ENCODE peak calls at places on chromosomes 6 and 20, in seven cellular contexts. V is kidney, R is HCT116, E is mesendoderm, W is SK-N-SH, S is astrocyte, Z is PC-3. Y is an unnamed sample.

GRCh38 chr20:43915209-43916072 is 789 bp downstream of the TOX2 start:
- DNase-seq in R (no peak), W (peak; percentile 77), E (peak; percentile 54), V (no peak), S (peak; percentile 28), Z (no peak), Y (no peak)

GRCh38 chr6:33858053-33858475 is 54.3 kb upstream of the MLN start:
- DNase-seq in E (no peak), S (no peak), V (no peak), W (no peak), R (no peak), Z (no peak), Y (no peak)

GRCh38 chr6:157982580-157983438 is 1.1 kb downstream of the SYNJ2 start:
- DNase-seq in E (peak; percentile 64), R (no peak), V (no peak), W (no peak), Z (peak; percentile 66), S (peak; percentile 57), Y (no peak)

GRCh38 chr20:45432294-45432693 is 16.4 kb downstream of the PIGT start:
- DNase-seq in R (no peak), Z (no peak), S (no peak), W (no peak), V (no peak), E (no peak), Y (peak; percentile 71)

GRCh38 chr6:109381007-109381746 is 1.1 kb downstream of the CD164 start:
- DNase-seq in S (peak; percentile 33), W (peak; percentile 18), R (no peak), E (no peak), V (no peak), Z (peak; percentile 20), Y (peak; percentile 62)

GRCh38 chr6:117459447-117459944 is 23.0 kb upstream of the DCBLD1 start:
- DNase-seq in W (no peak), R (no peak), S (no peak), Z (no peak), V (no peak), E (no peak), Y (no peak)

GRCh38 chr6:9502991-9503761 is 911.7 kb downstream of the TFAP2A start:
- DNase-seq in S (peak; percentile 95), E (peak; percentile 58), Z (peak; percentile 96), V (no peak), R (no peak), W (no peak), Y (no peak)

GRCh38 chr6:26457407-26457795 is 354 bp upstream of the BTN2A1 start:
- DNase-seq in E (peak; percentile 80), S (no peak), Z (no peak), W (peak; percentile 51), R (no peak), V (no peak), Y (no peak)

GRCh38 chr20:50794846-50795634 is at the start of gene BCAS4:
- DNase-seq in W (peak; percentile 98), E (peak; percentile 90), Z (peak; percentile 95), S (peak; percentile 45), R (peak; percentile 42), V (peak; percentile 89), Y (peak; percentile 94)

GRCh38 chr6:148700047-148700712 is 46.6 kb upstream of the UST start:
- DNase-seq in E (no peak), W (no peak), V (no peak), S (no peak), R (no peak), Z (no peak), Y (no peak)

GRCh38 chr20:58399926-58400325 is 10.9 kb downstream of the VAPB start:
- DNase-seq in W (no peak), Z (no peak), R (no peak), S (no peak), V (no peak), E (no peak), Y (no peak)

GRCh38 chr6:2817778-2818443 is 23.8 kb downstream of the SERPINB1 start:
- DNase-seq in S (peak; percentile 62), Z (peak; percentile 93), V (no peak), W (no peak), E (no peak), R (no peak), Y (no peak)

GRCh38 chr6:110529907-110530306 is 53.5 kb upstream of the SLC22A16 start:
- DNase-seq in S (peak; percentile 43), E (no peak), W (no peak), Z (peak; percentile 17), V (no peak), R (no peak), Y (no peak)

GRCh38 chr6:28134015-28134414 is 7.7 kb upstream of the ZKSCAN8 start:
- DNase-seq in W (peak; percentile 18), E (peak; percentile 68), R (peak; percentile 29), Z (peak; percentile 61), S (peak; percentile 9), V (no peak), Y (peak; percentile 62)

GRCh38 chr20:45343867-45344721 is 4.1 kb downstream of the SDC4 start:
- DNase-seq in E (peak; percentile 87), Z (peak; percentile 98), S (peak; percentile 90), V (peak; percentile 86), W (no peak), R (peak; percentile 72), Y (no peak)

GRCh38 chr6:158516098-158516497 is 43.8 kb upstream of the TMEM181 start:
- DNase-seq in E (no peak), W (no peak), Z (no peak), S (no peak), V (no peak), R (no peak), Y (no peak)

GRCh38 chr6:119431799-119432198 is 82.2 kb upstream of the MAN1A1 start:
- DNase-seq in V (no peak), E (no peak), R (no peak), W (no peak), Z (no peak), S (no peak), Y (no peak)

DNA sequence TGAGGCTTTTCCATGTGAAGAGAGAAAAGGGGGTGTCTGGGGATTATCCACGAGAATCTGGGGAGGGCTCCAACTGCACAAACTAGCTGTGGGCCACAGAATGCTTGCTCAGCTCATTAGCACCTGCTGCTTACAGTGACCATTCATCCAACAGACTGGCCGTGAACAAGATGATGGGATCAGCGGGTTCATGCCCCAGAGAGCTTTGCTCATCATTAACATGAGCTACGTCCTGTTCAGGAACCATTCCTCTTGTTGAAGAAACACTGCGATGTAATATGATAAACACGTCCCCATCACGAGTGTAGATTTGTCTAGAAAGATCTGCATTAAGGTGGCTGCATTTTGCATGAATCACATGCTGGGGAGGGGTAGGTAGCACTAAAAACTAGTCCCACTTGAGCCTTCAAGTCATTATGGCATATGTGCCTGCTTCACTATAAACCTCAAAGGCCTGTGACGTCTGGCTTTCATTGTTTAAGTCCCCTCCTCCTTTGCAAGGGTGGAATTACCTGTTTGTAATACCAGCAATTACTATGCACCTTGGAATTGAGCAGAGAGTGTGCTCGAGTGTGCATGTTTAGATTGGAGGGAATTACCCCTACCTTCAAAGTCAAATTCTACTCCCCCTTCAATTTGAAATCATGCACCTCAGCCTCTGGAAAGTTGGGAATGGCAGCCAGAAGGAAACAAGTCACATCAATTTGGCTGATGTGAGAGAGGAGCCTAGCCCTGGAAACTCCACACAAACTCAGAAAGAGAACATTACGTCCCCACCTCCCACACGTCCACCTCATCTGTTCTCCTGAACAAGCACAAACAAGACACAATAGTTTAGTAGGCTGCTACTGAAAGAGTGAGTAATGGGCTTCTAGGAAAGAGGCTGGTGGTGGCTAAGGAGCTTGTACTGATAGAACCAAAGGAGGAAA is 3.7 kb downstream of the PLAGL2 start:
- DNase-seq in E (no peak), Z (no peak), W (no peak), S (no peak), R (no peak), V (no peak), Y (no peak)
- H3K9ac ChIP-seq in E (peak overlapping the region; percentile 7), Z (no peak overlapping the region), W (peak overlapping the region; percentile 82), S (peak overlapping the region; percentile 28), R (no peak overlapping the region), V (peak overlapping the region; percentile 22), Y (peak overlapping the region; percentile 96)

DNA sequence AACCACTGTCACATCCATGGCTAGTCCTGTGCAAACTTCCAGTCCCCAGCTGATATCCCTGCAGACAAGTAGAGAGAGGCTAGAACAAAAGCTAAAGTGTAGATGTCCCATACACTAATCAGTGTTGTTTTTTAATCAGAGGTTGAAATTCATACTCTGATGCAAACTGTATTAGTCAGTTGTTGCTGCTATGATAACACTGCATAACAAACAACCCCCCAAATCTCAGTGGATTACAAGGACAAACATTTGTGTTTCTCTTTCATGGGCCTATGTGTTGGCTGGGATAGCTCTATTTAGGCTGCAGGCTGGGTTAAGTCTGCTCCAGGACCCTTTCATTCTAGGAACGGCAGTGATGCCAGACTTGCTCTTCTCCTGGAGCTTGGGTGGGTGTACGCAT is 26.8 kb downstream of the BNIP5 start:
- DNase-seq in V (no peak), R (no peak), Z (no peak), W (no peak), S (no peak), E (no peak), Y (no peak)
- H3K36me3 ChIP-seq in V (peaks cover 11% of the 10 kb centered on the region), R (no peaks in the 10 kb centered on the region), Z (no peaks in the 10 kb centered on the region), W (no peaks in the 10 kb centered on the region), S (no peaks in the 10 kb centered on the region), E (no peaks in the 10 kb centered on the region), Y (no peaks in the 10 kb centered on the region)

GRCh38 chr20:36836591-36837329 is 39.2 kb upstream of the TLDC2 start:
- DNase-seq in W (peak; percentile 77), S (no peak), V (no peak), Z (peak; percentile 64), E (peak; percentile 94), R (peak; percentile 68), Y (peak; percentile 91)

GRCh38 chr20:36833275-36834020 is 42.5 kb upstream of the TLDC2 start:
- DNase-seq in W (no peak), V (no peak), Z (no peak), E (no peak), R (no peak), S (peak; percentile 27), Y (no peak)

GRCh38 chr20:36832791-36833190 is 43.1 kb upstream of the TLDC2 start:
- DNase-seq in W (no peak), R (no peak), E (no peak), V (no peak), S (no peak), Z (no peak), Y (no peak)

GRCh38 chr20:36835025-36835424 is 40.9 kb upstream of the TLDC2 start:
- DNase-seq in V (no peak), R (no peak), E (no peak), W (no peak), Z (no peak), S (no peak), Y (no peak)

GRCh38 chr20:36835453-36836198 is 40.3 kb upstream of the TLDC2 start:
- DNase-seq in Z (peak; percentile 90), S (peak; percentile 90), E (peak; percentile 98), R (peak; percentile 80), W (peak; percentile 99), V (peak; percentile 97), Y (peak; percentile 95)
- H3K9ac ChIP-seq in Z (peak overlapping the region; percentile 25), S (peak overlapping the region; percentile 67), E (peak overlapping the region; percentile 66), R (peak overlapping the region; percentile 74), W (peak overlapping the region; percentile 64), V (no peak overlapping the region), Y (peak overlapping the region; percentile 73)

GRCh38 chr20:35555951-35556645 is 14.2 kb downstream of the ERGIC3 start:
- DNase-seq in R (no peak), V (no peak), Z (no peak), E (no peak), W (no peak), S (no peak), Y (no peak)
- H3K36me3 ChIP-seq in R (peaks cover 43% of the 10 kb centered on the region), V (peaks cover 42% of the 10 kb centered on the region), Z (peaks cover 39% of the 10 kb centered on the region), E (peaks cover 15% of the 10 kb centered on the region), W (no peaks in the 10 kb centered on the region), S (peaks cover 18% of the 10 kb centered on the region), Y (peaks cover 9% of the 10 kb centered on the region)